ENCODE peak calls at places on chromosome 9, in four cellular contexts. One of them, this sample, is unnamed.

GRCh38 chr9:93663877-93664548 is 87.6 kb downstream of the PHF2 start:
- DNase-seq in HTR-8/SVneo: no peak
- DNase-seq in left ventricle myocardium superior: peak; percentile 16
- DNase-seq in kidney epithelial cell: no peak
- DNase-seq in this sample: no peak

GRCh38 chr9:137074657-137075274 is 2.6 kb upstream of the UAP1L1 start:
- DNase-seq in HTR-8/SVneo: no peak
- DNase-seq in left ventricle myocardium superior: no peak
- DNase-seq in kidney epithelial cell: no peak
- DNase-seq in this sample: peak; percentile 20

GRCh38 chr9:112421771-112422222 is 41.9 kb downstream of the HSDL2 start:
- DNase-seq in HTR-8/SVneo: no peak
- DNase-seq in left ventricle myocardium superior: no peak
- DNase-seq in kidney epithelial cell: no peak
- DNase-seq in this sample: no peak

GRCh38 chr9:105415344-105415980 is 32.4 kb upstream of the FSD1L start:
- DNase-seq in HTR-8/SVneo: peak; percentile 63
- DNase-seq in left ventricle myocardium superior: no peak
- DNase-seq in kidney epithelial cell: no peak
- DNase-seq in this sample: peak; percentile 45

GRCh38 chr9:130433168-130433946 is 11.4 kb upstream of the ASS1 start:
- DNase-seq in HTR-8/SVneo: no peak
- DNase-seq in left ventricle myocardium superior: peak; percentile 72
- DNase-seq in kidney epithelial cell: no peak
- DNase-seq in this sample: peak; percentile 70

GRCh38 chr9:33818167-33818831 is 1.3 kb downstream of the UBE2R2 start:
- DNase-seq in HTR-8/SVneo: no peak
- DNase-seq in left ventricle myocardium superior: peak; percentile 73
- DNase-seq in kidney epithelial cell: no peak
- DNase-seq in this sample: no peak

GRCh38 chr9:112334319-112334828 is 955 bp upstream of the PTBP3 start:
- DNase-seq in HTR-8/SVneo: no peak
- DNase-seq in left ventricle myocardium superior: no peak
- DNase-seq in kidney epithelial cell: no peak
- DNase-seq in this sample: no peak

GRCh38 chr9:85742630-85742928 is 825 bp upstream of the AGTPBP1 start:
- DNase-seq in HTR-8/SVneo: no peak
- DNase-seq in left ventricle myocardium superior: no peak
- DNase-seq in kidney epithelial cell: no peak
- DNase-seq in this sample: no peak

GRCh38 chr9:120904999-120905793 is 21.4 kb downstream of the TRAF1 start:
- DNase-seq in HTR-8/SVneo: no peak
- DNase-seq in left ventricle myocardium superior: no peak
- DNase-seq in kidney epithelial cell: no peak
- DNase-seq in this sample: no peak

GRCh38 chr9:72592501-72593403 is 71.3 kb downstream of the TMC1 start:
- DNase-seq in HTR-8/SVneo: peak; percentile 49
- DNase-seq in left ventricle myocardium superior: no peak
- DNase-seq in kidney epithelial cell: no peak
- DNase-seq in this sample: no peak

GRCh38 chr9:130962418-130963316 is 23.6 kb upstream of the FIBCD1 start:
- DNase-seq in HTR-8/SVneo: peak; percentile 91
- DNase-seq in left ventricle myocardium superior: no peak
- DNase-seq in kidney epithelial cell: peak; percentile 88
- DNase-seq in this sample: peak; percentile 71

GRCh38 chr9:38253200-38253599 is 139.3 kb upstream of the ALDH1B1 start:
- DNase-seq in HTR-8/SVneo: no peak
- DNase-seq in left ventricle myocardium superior: no peak
- DNase-seq in kidney epithelial cell: no peak
- DNase-seq in this sample: no peak

GRCh38 chr9:76191493-76191892 is 202.7 kb downstream of the RFK start:
- DNase-seq in HTR-8/SVneo: no peak
- DNase-seq in left ventricle myocardium superior: no peak
- DNase-seq in kidney epithelial cell: no peak
- DNase-seq in this sample: no peak

GRCh38 chr9:134643306-134643705 is 1.7 kb downstream of the COL5A1 start:
- DNase-seq in HTR-8/SVneo: no peak
- DNase-seq in left ventricle myocardium superior: no peak
- DNase-seq in kidney epithelial cell: no peak
- DNase-seq in this sample: no peak

GRCh38 chr9:68637020-68637419 is 68.0 kb upstream of the PIP5K1B start:
- DNase-seq in HTR-8/SVneo: no peak
- DNase-seq in left ventricle myocardium superior: no peak
- DNase-seq in kidney epithelial cell: no peak
- DNase-seq in this sample: no peak

GRCh38 chr9:128787583-128788156 is 617 bp downstream of the TBC1D13 start:
- DNase-seq in HTR-8/SVneo: no peak
- DNase-seq in left ventricle myocardium superior: no peak
- DNase-seq in kidney epithelial cell: no peak
- DNase-seq in this sample: no peak

GRCh38 chr9:5800969-5801738 is 31.8 kb downstream of the ERMP1 start:
- DNase-seq in HTR-8/SVneo: no peak
- DNase-seq in left ventricle myocardium superior: no peak
- DNase-seq in kidney epithelial cell: peak; percentile 39
- DNase-seq in this sample: no peak

GRCh38 chr9:89873801-89874200 is 269.0 kb downstream of the GADD45G start:
- DNase-seq in HTR-8/SVneo: no peak
- DNase-seq in left ventricle myocardium superior: no peak
- DNase-seq in kidney epithelial cell: no peak
- DNase-seq in this sample: no peak

GRCh38 chr9:5557606-5558587 is 47.6 kb downstream of the PDCD1LG2 start:
- DNase-seq in HTR-8/SVneo: no peak
- DNase-seq in left ventricle myocardium superior: peak; percentile 30
- DNase-seq in kidney epithelial cell: no peak
- DNase-seq in this sample: peak; percentile 23

GRCh38 chr9:125883548-125883947 is 136.4 kb downstream of the PBX3 start:
- DNase-seq in HTR-8/SVneo: no peak
- DNase-seq in left ventricle myocardium superior: no peak
- DNase-seq in kidney epithelial cell: no peak
- DNase-seq in this sample: no peak

GRCh38 chr9:102054811-102055210 is 316.4 kb upstream of the GRIN3A start:
- DNase-seq in HTR-8/SVneo: no peak
- DNase-seq in left ventricle myocardium superior: no peak
- DNase-seq in kidney epithelial cell: peak; percentile 62
- DNase-seq in this sample: no peak

GRCh38 chr9:94779693-94780290 is 53.3 kb downstream of the AOPEP start:
- DNase-seq in HTR-8/SVneo: no peak
- DNase-seq in left ventricle myocardium superior: no peak
- DNase-seq in kidney epithelial cell: no peak
- DNase-seq in this sample: no peak

GRCh38 chr9:2623046-2623865 is 1.7 kb downstream of the VLDLR start:
- DNase-seq in HTR-8/SVneo: no peak
- DNase-seq in left ventricle myocardium superior: peak; percentile 76
- DNase-seq in kidney epithelial cell: peak; percentile 89
- DNase-seq in this sample: peak; percentile 75

GRCh38 chr9:9912459-9912858 is 700.3 kb downstream of the PTPRD start:
- DNase-seq in HTR-8/SVneo: no peak
- DNase-seq in left ventricle myocardium superior: no peak
- DNase-seq in kidney epithelial cell: no peak
- DNase-seq in this sample: no peak

GRCh38 chr9:20570756-20571155 is 51.5 kb downstream of the MLLT3 start:
- DNase-seq in HTR-8/SVneo: no peak
- DNase-seq in left ventricle myocardium superior: no peak
- DNase-seq in kidney epithelial cell: no peak
- DNase-seq in this sample: no peak